ENCODE peak calls at places on chromosomes 11 and 22, in four cellular contexts. One of them, this sample, is unnamed. For H3K27me3, the result is how much of the 10 kb centered on the place peaks cover.

GRCh38 chr11:117872962-117873827 is 3.3 kb downstream of the FXYD6 start:
- DNase-seq in lung: no peak
- DNase-seq in MM.1S: peak
- DNase-seq in BJ: no peak
- DNase-seq in this sample: no peak

GRCh38 chr11:95359323-95359656 is 128.3 kb upstream of the SESN3 start:
- DNase-seq in lung: no peak
- DNase-seq in MM.1S: no peak
- DNase-seq in BJ: no peak
- DNase-seq in this sample: no peak

GRCh38 chr11:96215094-96215782 is 127.8 kb downstream of the MAML2 start:
- DNase-seq in lung: no peak
- DNase-seq in MM.1S: peak
- DNase-seq in BJ: no peak
- DNase-seq in this sample: no peak

GRCh38 chr11:57459112-57460016 is 964 bp upstream of the RTN4RL2 start:
- DNase-seq in lung: no peak
- DNase-seq in MM.1S: no peak
- DNase-seq in BJ: no peak
- DNase-seq in this sample: no peak

GRCh38 chr11:93279911-93280347 is 50.6 kb upstream of the DEUP1 start:
- DNase-seq in lung: no peak
- DNase-seq in MM.1S: no peak
- DNase-seq in BJ: no peak
- DNase-seq in this sample: peak

GRCh38 chr22:43212434-43212952 is 25.6 kb upstream of the TTLL12 start:
- DNase-seq in lung: no peak
- DNase-seq in MM.1S: no peak
- DNase-seq in BJ: no peak
- DNase-seq in this sample: no peak

GRCh38 chr22:19817561-19818263 is 37.0 kb downstream of the GNB1L start:
- DNase-seq in lung: peak
- DNase-seq in MM.1S: no peak
- DNase-seq in BJ: no peak
- DNase-seq in this sample: no peak

GRCh38 chr11:20464566-20464965 is 77.0 kb downstream of the PRMT3 start:
- DNase-seq in lung: no peak
- DNase-seq in MM.1S: no peak
- DNase-seq in BJ: no peak
- DNase-seq in this sample: no peak

GRCh38 chr22:35301370-35301874 is 1.7 kb downstream of the TOM1 start:
- DNase-seq in lung: peak
- DNase-seq in MM.1S: no peak
- DNase-seq in BJ: peak
- DNase-seq in this sample: no peak

GRCh38 chr11:1521382-1522080 is 35.0 kb upstream of the MOB2 start:
- DNase-seq in lung: no peak
- DNase-seq in MM.1S: no peak
- DNase-seq in BJ: no peak
- DNase-seq in this sample: no peak

GRCh38 chr11:85627332-85627997 is at the start of gene DLG2:
- DNase-seq in lung: no peak
- DNase-seq in MM.1S: peak
- DNase-seq in BJ: no peak
- DNase-seq in this sample: no peak

GRCh38 chr11:20388096-20389055 is 860 bp downstream of the PRMT3 start:
- DNase-seq in lung: no peak
- DNase-seq in MM.1S: peak
- DNase-seq in BJ: no peak
- DNase-seq in this sample: no peak

GRCh38 chr22:39353346-39353745 is 3.6 kb downstream of the SYNGR1 start:
- DNase-seq in lung: no peak
- DNase-seq in MM.1S: no peak
- DNase-seq in BJ: no peak
- DNase-seq in this sample: no peak

GRCh38 chr22:39528080-39528661 is 4.4 kb downstream of the RPS19BP1 start:
- DNase-seq in lung: no peak
- DNase-seq in MM.1S: no peak
- DNase-seq in BJ: no peak
- DNase-seq in this sample: no peak

GRCh38 chr22:42425337-42425988 is 6.7 kb downstream of the NFAM1 start:
- DNase-seq in lung: no peak
- DNase-seq in MM.1S: no peak
- DNase-seq in BJ: no peak
- DNase-seq in this sample: no peak

GRCh38 chr11:78840190-78840589 is 265.5 kb upstream of the NARS2 start:
- DNase-seq in lung: no peak
- DNase-seq in MM.1S: no peak
- DNase-seq in BJ: peak
- DNase-seq in this sample: no peak

GRCh38 chr11:35323076-35323868 is 96.1 kb downstream of the SLC1A2 start:
- DNase-seq in lung: no peak
- DNase-seq in MM.1S: no peak
- DNase-seq in BJ: no peak
- DNase-seq in this sample: no peak

GRCh38 chr11:844693-845644 is 2.3 kb downstream of the TSPAN4 start:
- DNase-seq in lung: peak
- DNase-seq in MM.1S: no peak
- DNase-seq in BJ: peak
- DNase-seq in this sample: no peak

GRCh38 chr11:17738350-17739207 is 4.0 kb downstream of the KCNC1 start:
- DNase-seq in lung: no peak
- DNase-seq in MM.1S: no peak
- DNase-seq in BJ: no peak
- DNase-seq in this sample: no peak

GRCh38 chr11:20337526-20338154 is 25.9 kb upstream of the HTATIP2 start:
- DNase-seq in lung: no peak
- DNase-seq in MM.1S: peak
- DNase-seq in BJ: no peak
- DNase-seq in this sample: no peak

GRCh38 chr11:110376711-110377324 is 52.9 kb upstream of the FDX1 start:
- DNase-seq in lung: peak
- DNase-seq in MM.1S: peak
- DNase-seq in BJ: peak
- DNase-seq in this sample: peak

GRCh38 chr22:40720538-40721256 is 41.4 kb downstream of the MCHR1 start:
- DNase-seq in lung: no peak
- DNase-seq in MM.1S: no peak
- DNase-seq in BJ: no peak
- DNase-seq in this sample: no peak

GRCh38 chr11:62540804-62541671 is 5.6 kb downstream of the AHNAK start:
- DNase-seq in lung: no peak
- DNase-seq in MM.1S: no peak
- DNase-seq in BJ: no peak
- DNase-seq in this sample: no peak

GRCh38 chr11:62539238-62539925 is 7.2 kb downstream of the AHNAK start:
- DNase-seq in lung: peak
- DNase-seq in MM.1S: no peak
- DNase-seq in BJ: peak
- DNase-seq in this sample: peak

GRCh38 chr11:62535802-62536201 is 10.8 kb downstream of the AHNAK start:
- DNase-seq in lung: no peak
- DNase-seq in MM.1S: no peak
- DNase-seq in BJ: no peak
- DNase-seq in this sample: no peak

GRCh38 chr11:62536301-62536957 is 10.2 kb downstream of the AHNAK start:
- DNase-seq in lung: no peak
- DNase-seq in MM.1S: no peak
- DNase-seq in BJ: no peak
- DNase-seq in this sample: no peak

GRCh38 chr11:62538470-62539237 is 8.0 kb downstream of the AHNAK start:
- DNase-seq in lung: no peak
- DNase-seq in MM.1S: peak
- DNase-seq in BJ: no peak
- DNase-seq in this sample: no peak
- H3K4me3 ChIP-seq in lung: no peak
- H3K4me3 ChIP-seq in MM.1S: no peak
- H3K4me3 ChIP-seq in BJ: peak
- H3K4me3 ChIP-seq in this sample: no peak

DNA sequence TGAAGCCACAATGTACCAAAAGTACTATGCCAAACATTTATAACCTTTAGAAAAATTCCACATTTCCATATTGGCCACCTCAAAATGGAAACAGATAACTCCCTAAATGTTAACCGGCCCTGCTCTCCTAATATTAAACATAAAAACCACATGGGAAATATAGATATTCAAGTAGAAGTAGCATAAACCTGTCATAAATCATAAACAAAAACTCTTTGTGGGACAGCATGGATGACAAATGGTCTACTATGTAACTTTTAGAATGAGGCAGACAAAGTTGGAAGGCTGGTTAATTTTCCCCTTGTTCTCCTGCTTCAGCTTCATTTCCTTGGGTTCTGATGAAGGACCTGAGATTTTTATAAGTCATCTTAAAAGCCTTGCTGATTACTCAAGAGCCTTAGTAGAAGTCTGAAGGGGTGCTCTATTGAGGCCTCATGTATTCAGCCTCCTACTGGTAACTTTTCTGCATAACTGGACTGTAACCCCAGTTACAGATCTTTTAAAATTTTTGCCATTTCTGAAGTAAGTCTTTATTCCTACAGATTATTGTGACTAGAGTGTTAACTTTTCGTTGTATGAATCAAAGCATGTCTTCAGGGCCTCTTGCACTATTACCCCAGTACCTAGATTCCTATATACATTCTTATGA is 116.4 kb downstream of the STIM1 start:
- DNase-seq in lung: no peak
- DNase-seq in MM.1S: no peak
- DNase-seq in BJ: no peak
- DNase-seq in this sample: no peak
- TF ChIP-seq CTCF in lung: no peak
- TF ChIP-seq CTCF in MM.1S: no peak
- TF ChIP-seq CTCF in BJ: peak
- TF ChIP-seq CTCF in this sample: no peak

DNA sequence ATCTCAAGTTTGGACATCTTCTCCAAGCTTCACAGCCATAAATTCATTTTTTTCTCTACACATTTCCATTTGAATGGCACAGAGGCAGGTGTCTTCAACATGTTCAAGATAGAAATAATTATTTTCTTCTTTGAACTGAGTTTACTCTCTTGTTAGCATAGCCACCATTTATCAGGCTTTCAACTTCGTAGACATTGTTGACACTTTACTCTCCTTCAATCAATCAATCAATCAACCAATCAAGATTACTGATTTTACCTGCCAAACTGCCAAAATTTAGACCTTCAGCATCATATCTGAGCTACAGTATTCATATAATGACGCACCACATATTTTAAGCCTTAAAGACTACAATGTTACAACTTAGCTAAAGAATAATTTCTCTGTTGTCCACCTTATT is 300.1 kb upstream of the LUZP2 start:
- DNase-seq in lung: no peak
- DNase-seq in MM.1S: no peak
- DNase-seq in BJ: no peak
- DNase-seq in this sample: no peak
- H3K27me3 ChIP-seq in lung: under half
- H3K27me3 ChIP-seq in MM.1S: under half
- H3K27me3 ChIP-seq in BJ: under half
- H3K27me3 ChIP-seq in this sample: under half

GRCh38 chr11:64971421-64972233 is at the start of gene MAJIN:
- DNase-seq in lung: peak
- DNase-seq in MM.1S: no peak
- DNase-seq in BJ: no peak
- DNase-seq in this sample: peak
- H3K4me3 ChIP-seq in lung: peak
- H3K4me3 ChIP-seq in MM.1S: no peak
- H3K4me3 ChIP-seq in BJ: peak
- H3K4me3 ChIP-seq in this sample: peak

GRCh38 chr11:8219257-8220021 is 44.2 kb downstream of the LMO1 start:
- DNase-seq in lung: peak
- DNase-seq in MM.1S: peak
- DNase-seq in BJ: no peak
- DNase-seq in this sample: peak
- TF ChIP-seq CTCF in lung: peak
- TF ChIP-seq CTCF in MM.1S: peak
- TF ChIP-seq CTCF in BJ: peak
- TF ChIP-seq CTCF in this sample: peak

DNA sequence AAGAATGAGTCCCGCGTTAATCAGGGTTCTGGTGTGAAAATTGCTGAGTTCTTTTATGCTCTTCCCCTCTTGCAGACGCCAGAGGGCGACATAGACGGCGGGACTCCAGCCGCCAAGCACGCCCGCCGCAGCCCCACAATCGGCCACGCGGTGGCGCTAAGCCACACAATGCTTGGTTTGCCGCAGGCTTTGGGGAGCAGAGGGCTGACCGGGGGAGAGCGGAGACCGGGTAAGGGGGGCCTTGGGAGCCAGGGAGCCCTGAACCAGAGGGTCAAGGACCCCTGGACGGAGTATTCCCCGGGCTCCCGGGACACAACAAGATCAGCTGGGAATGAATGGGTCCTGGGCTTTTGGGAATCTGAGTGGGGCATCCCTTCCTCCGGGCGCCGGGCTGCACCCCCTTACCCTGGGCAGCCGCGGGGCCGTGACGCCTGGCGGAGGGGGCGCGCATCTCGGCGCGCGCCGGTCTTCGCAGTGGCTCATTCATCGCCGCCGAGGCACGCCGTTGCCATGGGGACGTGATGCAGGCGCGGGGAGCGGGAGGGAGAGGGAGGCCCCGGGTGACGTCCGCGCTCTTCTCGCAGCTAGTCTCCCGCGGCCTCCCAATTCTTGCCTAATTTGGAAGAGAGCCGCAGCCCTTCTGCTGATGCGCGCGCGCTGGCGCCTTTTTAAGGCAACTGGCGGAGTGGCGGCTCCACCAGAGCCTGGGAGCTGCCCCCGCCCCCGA is 12.2 kb upstream of the NPAS4 start:
- DNase-seq in lung: peak
- DNase-seq in MM.1S: peak
- DNase-seq in BJ: peak
- DNase-seq in this sample: no peak
- H3K27me3 ChIP-seq in lung: under half
- H3K27me3 ChIP-seq in MM.1S: half or more
- H3K27me3 ChIP-seq in BJ: under half
- H3K27me3 ChIP-seq in this sample: under half

This sample was measured in kidney epithelial cell.